ENCODE peak calls at places on chromosomes 1 and 21, in nine cellular contexts. I is stimulated activated CD4-positive, alpha-beta T cell treated with anti-CD3 and anti-CD28 coated beads, Interleukin-15, amount 100 ng/mL, for 24 hours; W is GM23248; V is BJ; M is thoracic aorta; D is NCI-H1417; X is HuH-7.5; K is neuronal stem cell; A is DMS153. N is an unnamed sample.
A peak's percentile ranks its signal among the peaks of the same experiment; 100 is the strongest.

GRCh38 chr1:241608379-241609033 is 31.7 kb downstream of the CHML start:
- DNase-seq in M (no peak), A (no peak), W (peak; percentile 58), I (no peak), V (no peak), D (no peak), X (no peak), K (no peak), N (peak; percentile 23)

GRCh38 chr21:44531606-44532128 is 8.3 kb downstream of the KRTAP10-1 start:
- DNase-seq in K (no peak), X (no peak), V (no peak), A (no peak), M (no peak), D (no peak), W (no peak), I (no peak), N (no peak)

GRCh38 chr1:221336141-221336540 is 405.7 kb downstream of the DUSP10 start:
- DNase-seq in I (no peak), W (peak; percentile 65), K (no peak), V (no peak), X (no peak), D (no peak), M (no peak), A (no peak), N (no peak)

GRCh38 chr1:172815740-172816139 is 156.8 kb downstream of the FASLG start:
- DNase-seq in I (no peak), V (no peak), A (no peak), M (no peak), D (no peak), W (peak; percentile 22), X (no peak), K (no peak), N (no peak)

GRCh38 chr1:156797212-156797871 is 19.3 kb downstream of the SH2D2A start:
- DNase-seq in W (peak; percentile 69), A (peak; percentile 44), V (no peak), D (peak; percentile 19), K (peak; percentile 43), X (peak; percentile 51), M (no peak), I (peak; percentile 65), N (no peak)

GRCh38 chr1:184418955-184419733 is 32.3 kb downstream of the C1orf21 start:
- DNase-seq in W (no peak), K (no peak), A (no peak), D (no peak), I (no peak), X (no peak), M (no peak), V (no peak), N (no peak)

GRCh38 chr1:45934947-45935346 is 131.5 kb downstream of the MAST2 start:
- DNase-seq in I (no peak), A (no peak), V (no peak), D (no peak), X (no peak), M (no peak), W (no peak), K (no peak), N (no peak)

GRCh38 chr1:21340230-21340564 is 49.9 kb upstream of the ECE1 start:
- DNase-seq in V (no peak), D (peak; percentile 16), M (no peak), K (no peak), W (no peak), X (no peak), A (peak; percentile 41), I (no peak), N (no peak)

GRCh38 chr1:162565460-162565859 is 3.9 kb downstream of the UAP1 start:
- DNase-seq in A (no peak), X (no peak), D (no peak), V (no peak), I (no peak), M (no peak), W (no peak), K (no peak), N (no peak)

GRCh38 chr1:59016390-59016789 is 232.5 kb upstream of the JUN start:
- DNase-seq in I (no peak), M (no peak), A (peak; percentile 48), W (peak; percentile 31), X (no peak), V (no peak), K (no peak), D (peak; percentile 15), N (no peak)

GRCh38 chr1:109508001-109508872 is 1.3 kb downstream of the AMIGO1 start:
- DNase-seq in K (no peak), M (no peak), V (no peak), X (no peak), W (no peak), A (no peak), D (no peak), I (no peak), N (no peak)

GRCh38 chr1:204520834-204521709 is 4.9 kb downstream of the MDM4 start:
- DNase-seq in V (no peak), X (no peak), K (no peak), M (no peak), W (peak; percentile 48), I (peak; percentile 55), A (peak; percentile 54), D (no peak), N (no peak)

GRCh38 chr1:168687796-168688195 is 41.2 kb downstream of the DPT start:
- DNase-seq in K (no peak), X (no peak), A (no peak), M (no peak), D (no peak), W (no peak), V (no peak), I (no peak), N (no peak)

GRCh38 chr1:22831729-22832413 is 121.2 kb downstream of the EPHB2 start:
- DNase-seq in I (peak; percentile 13), V (peak; percentile 66), K (no peak), X (no peak), D (no peak), W (peak; percentile 98), A (peak; percentile 3), M (no peak), N (peak; percentile 81)

GRCh38 chr1:32151319-32151787 is 28.1 kb upstream of the TXLNA start:
- DNase-seq in X (no peak), M (no peak), D (no peak), V (no peak), W (peak; percentile 87), A (no peak), K (no peak), I (no peak), N (peak; percentile 27)

GRCh38 chr1:45236136-45236535 is 29.7 kb upstream of the ZSWIM5 start:
- DNase-seq in M (no peak), K (no peak), V (no peak), A (no peak), W (no peak), X (no peak), D (no peak), I (no peak), N (no peak)

GRCh38 chr1:196516373-196516772 is 91.9 kb downstream of the KCNT2 start:
- DNase-seq in X (no peak), V (no peak), I (no peak), D (no peak), A (no peak), K (no peak), W (no peak), M (no peak), N (no peak)

GRCh38 chr1:2445162-2445822 is 30.8 kb upstream of the PLCH2 start:
- DNase-seq in M (no peak), V (no peak), I (no peak), W (no peak), K (no peak), X (no peak), A (no peak), D (no peak), N (no peak)

GRCh38 chr1:228487336-228488106 is at the start of gene RNF187:
- DNase-seq in V (no peak), M (peak; percentile 38), W (peak; percentile 77), K (no peak), D (peak; percentile 68), X (peak; percentile 91), I (peak; percentile 59), A (no peak), N (no peak)

GRCh38 chr1:32977546-32978087 is 13.0 kb upstream of the RNF19B start:
- DNase-seq in K (no peak), A (no peak), V (no peak), D (no peak), X (no peak), I (no peak), M (no peak), W (no peak), N (no peak)

N was measured in AG09309.